ENCODE peak calls at places on chromosomes 3 and 15, in five cellular contexts. S, G, M, H and O are unnamed samples.

GRCh38 chr15:85974348-85974705 is 105.3 kb upstream of the AGBL1 start:
- DNase-seq in S (no peak), G (no peak), M (no peak), H (no peak), O (no peak)

GRCh38 chr15:32651229-32651837 is 9.8 kb downstream of the SCG5 start:
- DNase-seq in S (peak; percentile 35), G (peak; percentile 68), M (no peak), H (peak; percentile 37), O (peak; percentile 74)

GRCh38 chr15:38308797-38309196 is 56.2 kb downstream of the SPRED1 start:
- DNase-seq in S (no peak), G (peak; percentile 62), M (no peak), H (no peak), O (no peak)

GRCh38 chr3:76724706-76725105 is 315.2 kb upstream of the ROBO2 start:
- DNase-seq in S (no peak), G (no peak), M (no peak), H (no peak), O (peak; percentile 62)

GRCh38 chr3:160444411-160444810 is 5.2 kb downstream of the TRIM59 start:
- DNase-seq in S (no peak), G (no peak), M (no peak), H (no peak), O (no peak)

GRCh38 chr3:14431928-14432834 is 29.8 kb downstream of the SLC6A6 start:
- DNase-seq in S (peak; percentile 82), G (peak; percentile 95), M (peak; percentile 91), H (peak; percentile 92), O (peak; percentile 95)

GRCh38 chr3:177358968-177359600 is 161.8 kb upstream of the TBL1XR1 start:
- DNase-seq in S (peak; percentile 70), G (peak; percentile 81), M (no peak), H (peak; percentile 39), O (peak; percentile 40)

GRCh38 chr15:45802140-45802539 is 167.3 kb downstream of the SQOR start:
- DNase-seq in S (no peak), G (no peak), M (no peak), H (no peak), O (no peak)

GRCh38 chr3:15214758-15215157 is 8.7 kb downstream of the CAPN7 start:
- DNase-seq in S (no peak), G (no peak), M (no peak), H (no peak), O (no peak)

GRCh38 chr3:7813412-7813811 is 688.2 kb upstream of the LMCD1 start:
- DNase-seq in S (no peak), G (no peak), M (no peak), H (no peak), O (peak; percentile 3)